ENCODE peak calls at places on chromosomes 4 and X, in six cellular contexts. C, M, F, H, W and T are unnamed samples.

GRCh38 chrX:155048997-155049619 is 21.8 kb downstream of the CMC4 start:
- DNase-seq in C (peak), M (peak), F (peak), H (peak), W (peak), T (no peak)

GRCh38 chrX:153450114-153450948 is 4.5 kb upstream of the TREX2 start:
- DNase-seq in C (no peak), M (no peak), F (no peak), H (no peak), W (no peak), T (no peak)

GRCh38 chr4:120653790-120654189 is 268.7 kb downstream of the PRDM5 start:
- DNase-seq in C (no peak), M (no peak), F (no peak), H (no peak), W (no peak), T (no peak)

GRCh38 chrX:20522420-20522819 is 255.7 kb upstream of the RPS6KA3 start:
- DNase-seq in C (no peak), M (no peak), F (no peak), H (no peak), W (no peak), T (no peak)

GRCh38 chr4:147299205-147299604 is 181.7 kb upstream of the EDNRA start:
- DNase-seq in C (no peak), M (no peak), F (no peak), H (no peak), W (peak), T (no peak)

GRCh38 chrX:70234355-70234754 is at the start of gene AWAT1:
- DNase-seq in C (no peak), M (no peak), F (no peak), H (no peak), W (no peak), T (no peak)

GRCh38 chr4:19783667-19784223 is 468.0 kb upstream of the SLIT2 start:
- DNase-seq in C (no peak), M (no peak), F (no peak), H (no peak), W (no peak), T (no peak)

GRCh38 chr4:153064571-153064970 is 128.4 kb downstream of the FHDC1 start:
- DNase-seq in C (no peak), M (no peak), F (no peak), H (no peak), W (no peak), T (no peak)

GRCh38 chr4:16155503-16156169 is 70.6 kb downstream of the TAPT1 start:
- DNase-seq in C (no peak), M (no peak), F (peak), H (no peak), W (no peak), T (no peak)

GRCh38 chr4:1569461-1570151 is 114.5 kb downstream of the FAM53A start:
- DNase-seq in C (no peak), M (no peak), F (no peak), H (no peak), W (no peak), T (no peak)

GRCh38 chr4:186624951-186625350 is 69.6 kb upstream of the MTNR1A start:
- DNase-seq in C (no peak), M (peak), F (peak), H (peak), W (no peak), T (no peak)

GRCh38 chr4:182895791-182896292 is 21.3 kb downstream of the DCTD start:
- DNase-seq in C (no peak), M (no peak), F (no peak), H (no peak), W (no peak), T (no peak)

DNA sequence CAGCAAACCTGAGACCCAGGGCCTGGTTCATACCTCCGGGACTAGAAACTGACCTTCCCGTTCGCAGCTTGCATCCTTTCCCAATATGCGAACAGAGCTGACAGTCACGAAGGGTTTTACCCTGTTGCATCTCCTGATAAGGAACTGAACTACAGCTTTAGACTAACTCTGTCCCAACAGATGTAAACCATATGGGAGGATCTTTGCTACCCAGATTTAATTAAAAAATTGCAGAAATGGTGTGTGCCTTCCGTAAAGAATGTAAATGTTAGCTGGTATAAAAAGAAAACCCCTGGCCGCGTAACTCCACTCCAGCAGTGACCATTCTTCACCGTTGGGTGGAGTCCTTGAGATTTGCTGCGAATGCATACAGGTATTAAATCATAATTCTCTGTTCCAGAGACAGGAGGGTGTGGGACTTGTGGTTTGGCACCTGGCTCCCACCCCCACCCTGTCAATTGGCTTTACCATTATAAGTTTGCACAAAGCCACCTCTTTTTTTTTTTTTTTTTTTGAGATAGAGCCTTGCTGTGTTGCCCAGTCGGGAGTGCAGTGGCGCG is 40.6 kb upstream of the SORCS2 start:
- DNase-seq in C (no peak), M (no peak), F (no peak), H (no peak), W (no peak), T (no peak)
- TF ChIP-seq CTCF in C (no peak), M (peak), F (peak), H (no peak), W (no peak), T (no peak)

DNA sequence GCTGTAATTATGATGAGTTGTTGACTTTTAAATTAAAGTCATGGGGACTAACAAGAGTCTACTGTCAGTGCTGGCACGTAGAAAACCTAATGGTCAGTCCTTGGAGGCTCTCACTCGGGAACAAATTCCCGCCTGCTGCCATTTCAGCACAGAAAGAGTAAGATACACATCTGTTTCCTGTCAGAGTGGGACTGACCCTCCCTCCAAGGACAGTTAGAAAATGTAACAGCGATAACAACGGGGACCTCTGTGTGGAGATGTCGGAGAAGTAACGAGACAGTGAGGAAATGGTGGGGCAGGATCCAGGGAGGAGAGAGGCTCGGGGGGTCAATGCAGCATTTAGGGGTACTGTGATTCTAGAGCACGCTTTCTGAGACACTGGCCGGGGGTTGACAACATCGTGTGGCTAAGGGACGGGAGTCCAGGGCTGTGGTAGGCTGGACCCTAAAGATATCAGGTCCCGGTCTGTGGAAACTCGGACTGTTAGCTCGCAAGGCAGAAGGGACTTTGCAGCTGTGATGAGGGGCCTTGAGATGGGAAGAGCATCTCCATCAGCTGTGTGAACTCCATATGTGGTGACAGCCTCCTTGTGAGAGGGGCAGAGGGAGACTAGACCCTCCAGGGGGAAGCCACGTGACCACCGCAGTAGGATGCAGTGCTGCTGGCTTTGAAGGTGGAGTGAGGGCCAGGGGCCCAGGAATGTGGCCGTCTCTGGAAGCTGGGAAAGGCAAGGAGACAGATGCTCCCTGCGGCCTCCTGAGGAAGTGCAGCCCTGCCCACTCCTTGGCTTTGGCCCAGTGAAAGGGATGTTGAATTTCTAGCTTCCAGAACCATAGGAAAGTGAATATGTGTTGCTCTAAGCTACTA is 35.8 kb upstream of the SORCS2 start:
- DNase-seq in C (no peak), M (peak), F (peak), H (peak), W (no peak), T (no peak)
- TF ChIP-seq CTCF in C (no peak), M (peak), F (peak), H (peak), W (peak), T (no peak)

DNA sequence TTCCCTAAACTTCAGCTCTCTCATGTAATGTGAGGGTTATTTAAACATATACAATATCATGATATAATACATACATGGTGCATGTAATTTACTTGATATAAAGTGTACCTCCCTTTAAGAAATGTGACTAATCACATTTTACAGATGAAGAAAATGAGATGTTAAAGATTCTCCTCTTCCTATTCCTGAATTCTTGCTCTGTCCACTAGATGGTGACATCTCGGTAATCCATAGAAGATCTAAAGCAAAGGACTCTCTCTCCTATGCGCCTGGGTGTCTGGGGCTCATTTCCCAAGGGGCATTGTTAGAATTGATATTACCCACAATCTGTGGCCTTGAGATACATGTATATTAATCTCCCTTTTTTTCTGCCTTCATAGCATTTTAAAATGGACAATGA is 804.9 kb downstream of the RAB28 start:
- DNase-seq in C (peak), M (peak), F (peak), H (peak), W (no peak), T (peak)
- TF ChIP-seq CTCF in C (peak), M (peak), F (peak), H (peak), W (peak), T (peak)

GRCh38 chrX:129996120-129996519 is 13.7 kb downstream of the BCORL1 start:
- DNase-seq in C (no peak), M (peak), F (no peak), H (peak), W (peak), T (no peak)
- TF ChIP-seq CTCF in C (no peak), M (no peak), F (no peak), H (no peak), W (no peak), T (no peak)

GRCh38 chrX:101079736-101080135 is 1.1 kb downstream of the TMEM35A start:
- DNase-seq in C (no peak), M (no peak), F (peak), H (no peak), W (no peak), T (no peak)

GRCh38 chrX:101078716-101079115 is at the start of gene TMEM35A:
- DNase-seq in C (no peak), M (peak), F (peak), H (peak), W (no peak), T (no peak)

GRCh38 chrX:101081257-101081656 is 2.6 kb downstream of the TMEM35A start:
- DNase-seq in C (no peak), M (no peak), F (no peak), H (peak), W (peak), T (no peak)

GRCh38 chrX:101079223-101079622 is 544 bp downstream of the TMEM35A start:
- DNase-seq in C (no peak), M (no peak), F (no peak), H (no peak), W (no peak), T (no peak)

DNA sequence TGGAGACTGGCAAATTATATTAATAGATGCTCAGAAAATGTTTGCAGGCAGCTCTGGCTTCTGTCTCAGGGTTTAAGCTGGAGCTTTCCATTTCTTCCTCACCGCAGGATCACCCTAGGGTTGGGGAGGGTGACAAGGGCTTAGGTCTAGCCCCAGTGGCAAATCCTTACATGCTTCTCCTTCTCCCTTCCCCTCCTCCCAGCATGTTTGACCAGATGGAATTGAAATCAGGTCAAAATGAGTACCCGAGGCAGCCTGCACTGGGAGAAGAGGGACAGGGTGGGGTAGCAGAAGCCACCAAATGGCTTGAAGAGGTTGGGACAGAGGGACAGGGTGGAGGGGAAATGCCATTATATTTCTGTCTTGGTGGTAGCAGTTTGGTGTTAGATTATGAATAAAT is 1.6 kb downstream of the TMEM35A start:
- DNase-seq in C (no peak), M (no peak), F (no peak), H (no peak), W (no peak), T (no peak)
- TF ChIP-seq CTCF in C (no peak), M (no peak), F (no peak), H (no peak), W (no peak), T (no peak)

GRCh38 chr4:85127653-85128052 is 161.2 kb upstream of the WDFY3 start:
- DNase-seq in C (peak), M (peak), F (peak), H (peak), W (peak), T (peak)
- TF ChIP-seq CTCF in C (peak), M (peak), F (peak), H (peak), W (peak), T (peak)

DNA sequence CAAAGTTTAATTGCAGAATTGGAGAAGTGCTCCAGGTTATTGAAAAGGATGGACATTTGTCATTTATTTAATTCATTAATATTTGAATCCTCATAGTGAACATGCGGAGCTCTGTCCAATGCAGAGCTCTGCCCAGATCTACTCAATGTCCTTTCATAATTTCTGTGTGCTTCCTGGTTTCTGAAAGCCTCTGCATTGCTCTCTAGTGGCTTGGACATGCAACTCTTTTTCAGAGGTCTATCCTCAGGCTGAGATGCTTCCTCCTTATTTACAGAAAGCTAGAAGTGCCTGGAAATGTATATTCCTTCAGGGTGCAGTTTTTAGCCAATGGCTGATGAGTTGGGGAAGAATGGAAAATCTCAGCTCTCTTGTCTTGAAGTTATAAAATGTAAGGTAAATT is 786.1 kb upstream of the AADAT start:
- DNase-seq in C (no peak), M (no peak), F (peak), H (no peak), W (no peak), T (no peak)
- TF ChIP-seq CTCF in C (no peak), M (no peak), F (no peak), H (no peak), W (no peak), T (no peak)

DNA sequence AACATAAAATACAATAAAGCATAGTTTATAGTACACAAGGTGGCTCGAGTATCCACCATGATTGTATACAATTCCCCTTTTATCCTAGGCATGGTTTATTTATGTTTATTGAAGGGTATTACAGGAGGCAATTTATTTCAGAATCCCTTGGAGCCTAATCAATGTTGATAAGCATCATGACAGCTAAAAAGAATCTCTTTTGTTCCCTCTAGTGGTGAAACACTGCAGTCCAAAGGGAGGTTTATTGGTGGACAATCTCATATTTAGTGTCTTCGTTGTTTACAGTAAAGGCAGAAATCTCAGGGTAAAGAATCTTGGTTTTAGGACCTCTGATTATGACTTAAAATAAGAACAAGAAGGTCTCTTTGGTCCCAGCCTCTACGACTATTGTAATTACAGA is 1712.5 kb downstream of the C4orf33 start:
- DNase-seq in C (peak), M (peak), F (peak), H (peak), W (peak), T (no peak)
- TF ChIP-seq CTCF in C (peak), M (peak), F (peak), H (peak), W (no peak), T (peak)